ENCODE peak calls at places on chromosomes 7 and 10, in five cellular contexts. One of them, this sample, is unnamed.
A peak's percentile ranks its signal among the peaks of the same experiment; 100 is the strongest.

GRCh38 chr10:78532480-78533046 is 498.9 kb downstream of the RPS24 start:
- DNase-seq in RCC 7860: no peak
- DNase-seq in NCI-H774: no peak
- DNase-seq in activated CD4-positive, alpha-beta T cell treated with anti-CD3 and anti-CD28 coated beads for 1 hour: no peak
- DNase-seq in SJSA1: no peak
- DNase-seq in this sample: no peak

GRCh38 chr7:12647364-12648219 is 39.8 kb upstream of the ARL4A start:
- DNase-seq in NCI-H774: no peak
- DNase-seq in SJSA1: peak; percentile 91
- DNase-seq in RCC 7860: peak; percentile 76
- DNase-seq in activated CD4-positive, alpha-beta T cell treated with anti-CD3 and anti-CD28 coated beads for 1 hour: no peak
- DNase-seq in this sample: peak; percentile 37

GRCh38 chr7:106484562-106484961 is 176.4 kb downstream of the CCDC71L start:
- DNase-seq in RCC 7860: peak; percentile 72
- DNase-seq in NCI-H774: no peak
- DNase-seq in activated CD4-positive, alpha-beta T cell treated with anti-CD3 and anti-CD28 coated beads for 1 hour: no peak
- DNase-seq in SJSA1: no peak
- DNase-seq in this sample: peak; percentile 41

GRCh38 chr10:130026670-130027456 is 62.8 kb upstream of the EBF3 start:
- DNase-seq in activated CD4-positive, alpha-beta T cell treated with anti-CD3 and anti-CD28 coated beads for 1 hour: no peak
- DNase-seq in RCC 7860: no peak
- DNase-seq in SJSA1: no peak
- DNase-seq in NCI-H774: no peak
- DNase-seq in this sample: no peak

GRCh38 chr10:44194435-44194834 is 190.5 kb downstream of the CXCL12 start:
- DNase-seq in NCI-H774: no peak
- DNase-seq in RCC 7860: no peak
- DNase-seq in SJSA1: no peak
- DNase-seq in activated CD4-positive, alpha-beta T cell treated with anti-CD3 and anti-CD28 coated beads for 1 hour: no peak
- DNase-seq in this sample: no peak

GRCh38 chr7:6489612-6490011 is 41.9 kb upstream of the DAGLB start:
- DNase-seq in RCC 7860: peak; percentile 21
- DNase-seq in activated CD4-positive, alpha-beta T cell treated with anti-CD3 and anti-CD28 coated beads for 1 hour: no peak
- DNase-seq in NCI-H774: no peak
- DNase-seq in SJSA1: no peak
- DNase-seq in this sample: no peak

GRCh38 chr10:117967149-117967548 is 79.6 kb downstream of the RAB11FIP2 start:
- DNase-seq in NCI-H774: peak; percentile 61
- DNase-seq in RCC 7860: no peak
- DNase-seq in SJSA1: no peak
- DNase-seq in activated CD4-positive, alpha-beta T cell treated with anti-CD3 and anti-CD28 coated beads for 1 hour: no peak
- DNase-seq in this sample: no peak

GRCh38 chr10:103281753-103282152 is 4.8 kb downstream of the INA start:
- DNase-seq in NCI-H774: no peak
- DNase-seq in SJSA1: no peak
- DNase-seq in activated CD4-positive, alpha-beta T cell treated with anti-CD3 and anti-CD28 coated beads for 1 hour: no peak
- DNase-seq in RCC 7860: no peak
- DNase-seq in this sample: peak; percentile 21

GRCh38 chr7:38027884-38028455 is 107.5 kb downstream of the EPDR1 start:
- DNase-seq in NCI-H774: no peak
- DNase-seq in activated CD4-positive, alpha-beta T cell treated with anti-CD3 and anti-CD28 coated beads for 1 hour: no peak
- DNase-seq in SJSA1: no peak
- DNase-seq in RCC 7860: no peak
- DNase-seq in this sample: no peak

GRCh38 chr7:17802056-17802455 is 138.2 kb downstream of the SNX13 start:
- DNase-seq in SJSA1: no peak
- DNase-seq in RCC 7860: no peak
- DNase-seq in NCI-H774: no peak
- DNase-seq in activated CD4-positive, alpha-beta T cell treated with anti-CD3 and anti-CD28 coated beads for 1 hour: no peak
- DNase-seq in this sample: peak; percentile 20

GRCh38 chr10:16491933-16492332 is 29.7 kb downstream of the C1QL3 start:
- DNase-seq in activated CD4-positive, alpha-beta T cell treated with anti-CD3 and anti-CD28 coated beads for 1 hour: no peak
- DNase-seq in RCC 7860: no peak
- DNase-seq in SJSA1: no peak
- DNase-seq in NCI-H774: no peak
- DNase-seq in this sample: no peak

GRCh38 chr7:131893627-131894345 is 337.4 kb upstream of the PODXL start:
- DNase-seq in RCC 7860: no peak
- DNase-seq in activated CD4-positive, alpha-beta T cell treated with anti-CD3 and anti-CD28 coated beads for 1 hour: no peak
- DNase-seq in SJSA1: no peak
- DNase-seq in NCI-H774: no peak
- DNase-seq in this sample: no peak

GRCh38 chr7:123230603-123231002 is 30.8 kb upstream of the SLC13A1 start:
- DNase-seq in activated CD4-positive, alpha-beta T cell treated with anti-CD3 and anti-CD28 coated beads for 1 hour: no peak
- DNase-seq in SJSA1: no peak
- DNase-seq in RCC 7860: no peak
- DNase-seq in NCI-H774: no peak
- DNase-seq in this sample: no peak

GRCh38 chr10:117594722-117595121 is 52.2 kb downstream of the EMX2 start:
- DNase-seq in activated CD4-positive, alpha-beta T cell treated with anti-CD3 and anti-CD28 coated beads for 1 hour: no peak
- DNase-seq in SJSA1: no peak
- DNase-seq in NCI-H774: no peak
- DNase-seq in RCC 7860: no peak
- DNase-seq in this sample: peak; percentile 13

GRCh38 chr10:5523796-5524574 is 776 bp upstream of the CALML3 start:
- DNase-seq in RCC 7860: no peak
- DNase-seq in activated CD4-positive, alpha-beta T cell treated with anti-CD3 and anti-CD28 coated beads for 1 hour: no peak
- DNase-seq in NCI-H774: no peak
- DNase-seq in SJSA1: no peak
- DNase-seq in this sample: no peak

GRCh38 chr7:157423348-157423747 is 86.5 kb downstream of the DNAJB6 start:
- DNase-seq in NCI-H774: no peak
- DNase-seq in activated CD4-positive, alpha-beta T cell treated with anti-CD3 and anti-CD28 coated beads for 1 hour: no peak
- DNase-seq in RCC 7860: no peak
- DNase-seq in SJSA1: no peak
- DNase-seq in this sample: peak; percentile 56

This sample was measured in choroid plexus epithelial cell.